ENCODE peak calls at places on chromosomes 1 and 21, in eight cellular contexts. One of them, this sample, is unnamed.
A peak's percentile ranks its signal among the peaks of the same experiment; 100 is the strongest.

GRCh38 chr1:20840731-20841130 is 53.6 kb upstream of the HP1BP3 start:
- DNase-seq in thoracic aorta: no peak
- DNase-seq in astrocyte: no peak
- DNase-seq in gastrocnemius medialis: no peak
- DNase-seq in heart left ventricle: no peak
- DNase-seq in endodermal cell: no peak
- DNase-seq in breast epithelium: no peak
- DNase-seq in pancreas: no peak
- DNase-seq in this sample: no peak

GRCh38 chr1:111204211-111204883 is 3.9 kb upstream of the DENND2D start:
- DNase-seq in breast epithelium: peak; percentile 41
- DNase-seq in gastrocnemius medialis: no peak
- DNase-seq in pancreas: peak; percentile 73
- DNase-seq in thoracic aorta: no peak
- DNase-seq in endodermal cell: no peak
- DNase-seq in heart left ventricle: peak; percentile 25
- DNase-seq in astrocyte: no peak
- DNase-seq in this sample: no peak

GRCh38 chr1:227944931-227945890 is 2.5 kb downstream of the WNT9A start:
- DNase-seq in breast epithelium: no peak
- DNase-seq in endodermal cell: peak; percentile 43
- DNase-seq in pancreas: peak; percentile 26
- DNase-seq in thoracic aorta: no peak
- DNase-seq in gastrocnemius medialis: peak; percentile 90
- DNase-seq in astrocyte: no peak
- DNase-seq in heart left ventricle: no peak
- DNase-seq in this sample: no peak

GRCh38 chr1:150514260-150514659 is 1.3 kb upstream of the FALEC start:
- DNase-seq in heart left ventricle: no peak
- DNase-seq in pancreas: no peak
- DNase-seq in astrocyte: no peak
- DNase-seq in thoracic aorta: no peak
- DNase-seq in endodermal cell: no peak
- DNase-seq in gastrocnemius medialis: no peak
- DNase-seq in breast epithelium: no peak
- DNase-seq in this sample: no peak

GRCh38 chr1:81349194-81349965 is 451.4 kb upstream of the ADGRL2 start:
- DNase-seq in thoracic aorta: no peak
- DNase-seq in heart left ventricle: no peak
- DNase-seq in endodermal cell: peak; percentile 56
- DNase-seq in pancreas: no peak
- DNase-seq in gastrocnemius medialis: no peak
- DNase-seq in astrocyte: no peak
- DNase-seq in breast epithelium: no peak
- DNase-seq in this sample: no peak

GRCh38 chr1:96159379-96159778 is 562.2 kb upstream of the PTBP2 start:
- DNase-seq in endodermal cell: no peak
- DNase-seq in astrocyte: no peak
- DNase-seq in gastrocnemius medialis: no peak
- DNase-seq in pancreas: no peak
- DNase-seq in thoracic aorta: no peak
- DNase-seq in breast epithelium: no peak
- DNase-seq in heart left ventricle: no peak
- DNase-seq in this sample: no peak

GRCh38 chr1:152036316-152037216 is at the start of gene S100A11:
- DNase-seq in astrocyte: peak; percentile 76
- DNase-seq in pancreas: peak; percentile 92
- DNase-seq in heart left ventricle: peak; percentile 92
- DNase-seq in gastrocnemius medialis: peak; percentile 68
- DNase-seq in thoracic aorta: peak; percentile 84
- DNase-seq in breast epithelium: peak; percentile 91
- DNase-seq in endodermal cell: peak; percentile 91
- DNase-seq in this sample: peak; percentile 82

GRCh38 chr21:25254491-25255174 is 352.6 kb downstream of the MRPL39 start:
- DNase-seq in gastrocnemius medialis: no peak
- DNase-seq in thoracic aorta: no peak
- DNase-seq in pancreas: no peak
- DNase-seq in heart left ventricle: no peak
- DNase-seq in breast epithelium: no peak
- DNase-seq in endodermal cell: no peak
- DNase-seq in astrocyte: no peak
- DNase-seq in this sample: no peak

GRCh38 chr1:171787686-171788480 is 6.4 kb downstream of the METTL13 start:
- DNase-seq in endodermal cell: no peak
- DNase-seq in gastrocnemius medialis: no peak
- DNase-seq in astrocyte: no peak
- DNase-seq in pancreas: no peak
- DNase-seq in thoracic aorta: no peak
- DNase-seq in breast epithelium: no peak
- DNase-seq in heart left ventricle: no peak
- DNase-seq in this sample: no peak

GRCh38 chr1:229984992-229985985 is 81.7 kb upstream of the GALNT2 start:
- DNase-seq in gastrocnemius medialis: no peak
- DNase-seq in endodermal cell: peak; percentile 18
- DNase-seq in pancreas: no peak
- DNase-seq in thoracic aorta: no peak
- DNase-seq in breast epithelium: no peak
- DNase-seq in heart left ventricle: no peak
- DNase-seq in astrocyte: no peak
- DNase-seq in this sample: no peak

GRCh38 chr1:64933296-64934070 is 32.9 kb downstream of the JAK1 start:
- DNase-seq in heart left ventricle: peak; percentile 38
- DNase-seq in gastrocnemius medialis: peak; percentile 66
- DNase-seq in breast epithelium: peak; percentile 31
- DNase-seq in astrocyte: peak; percentile 97
- DNase-seq in pancreas: no peak
- DNase-seq in thoracic aorta: peak; percentile 27
- DNase-seq in endodermal cell: no peak
- DNase-seq in this sample: peak; percentile 96

GRCh38 chr1:227546055-227546454 is 17.3 kb upstream of the ZNF678 start:
- DNase-seq in astrocyte: no peak
- DNase-seq in gastrocnemius medialis: no peak
- DNase-seq in endodermal cell: peak; percentile 36
- DNase-seq in pancreas: peak; percentile 32
- DNase-seq in breast epithelium: no peak
- DNase-seq in heart left ventricle: no peak
- DNase-seq in thoracic aorta: no peak
- DNase-seq in this sample: no peak

GRCh38 chr1:184882649-184883303 is 91.5 kb downstream of the NIBAN1 start:
- DNase-seq in endodermal cell: no peak
- DNase-seq in heart left ventricle: peak; percentile 44
- DNase-seq in pancreas: no peak
- DNase-seq in thoracic aorta: no peak
- DNase-seq in astrocyte: no peak
- DNase-seq in breast epithelium: peak; percentile 82
- DNase-seq in gastrocnemius medialis: no peak
- DNase-seq in this sample: peak; percentile 23

GRCh38 chr21:32611471-32611997 is 643 bp downstream of the CFAP298 start:
- DNase-seq in thoracic aorta: no peak
- DNase-seq in pancreas: no peak
- DNase-seq in breast epithelium: no peak
- DNase-seq in endodermal cell: peak; percentile 63
- DNase-seq in astrocyte: peak; percentile 10
- DNase-seq in heart left ventricle: no peak
- DNase-seq in gastrocnemius medialis: no peak
- DNase-seq in this sample: no peak

GRCh38 chr1:162632234-162632666 is at the start of gene DDR2:
- DNase-seq in endodermal cell: peak; percentile 50
- DNase-seq in astrocyte: peak; percentile 85
- DNase-seq in heart left ventricle: peak; percentile 52
- DNase-seq in pancreas: peak; percentile 23
- DNase-seq in gastrocnemius medialis: peak; percentile 72
- DNase-seq in thoracic aorta: peak; percentile 43
- DNase-seq in breast epithelium: peak; percentile 62
- DNase-seq in this sample: peak; percentile 99

GRCh38 chr1:235027076-235027861 is 101.4 kb downstream of the TOMM20 start:
- DNase-seq in gastrocnemius medialis: no peak
- DNase-seq in endodermal cell: no peak
- DNase-seq in pancreas: no peak
- DNase-seq in thoracic aorta: no peak
- DNase-seq in heart left ventricle: no peak
- DNase-seq in astrocyte: no peak
- DNase-seq in breast epithelium: no peak
- DNase-seq in this sample: no peak

GRCh38 chr1:68046423-68046822 is 4.0 kb downstream of the DIRAS3 start:
- DNase-seq in breast epithelium: no peak
- DNase-seq in gastrocnemius medialis: no peak
- DNase-seq in pancreas: no peak
- DNase-seq in endodermal cell: no peak
- DNase-seq in heart left ventricle: no peak
- DNase-seq in thoracic aorta: no peak
- DNase-seq in astrocyte: no peak
- DNase-seq in this sample: no peak

GRCh38 chr1:68045511-68046180 is 4.8 kb downstream of the DIRAS3 start:
- DNase-seq in breast epithelium: no peak
- DNase-seq in heart left ventricle: no peak
- DNase-seq in astrocyte: no peak
- DNase-seq in endodermal cell: no peak
- DNase-seq in thoracic aorta: no peak
- DNase-seq in pancreas: no peak
- DNase-seq in gastrocnemius medialis: no peak
- DNase-seq in this sample: no peak

GRCh38 chr1:68047659-68048026 is 2.8 kb downstream of the DIRAS3 start:
- DNase-seq in breast epithelium: no peak
- DNase-seq in astrocyte: no peak
- DNase-seq in thoracic aorta: no peak
- DNase-seq in heart left ventricle: no peak
- DNase-seq in gastrocnemius medialis: no peak
- DNase-seq in endodermal cell: no peak
- DNase-seq in pancreas: no peak
- DNase-seq in this sample: no peak

GRCh38 chr1:68046885-68047658 is 3.4 kb downstream of the DIRAS3 start:
- DNase-seq in thoracic aorta: no peak
- DNase-seq in gastrocnemius medialis: no peak
- DNase-seq in astrocyte: peak; percentile 2
- DNase-seq in heart left ventricle: no peak
- DNase-seq in endodermal cell: no peak
- DNase-seq in pancreas: no peak
- DNase-seq in breast epithelium: no peak
- DNase-seq in this sample: no peak

GRCh38 chr1:68043443-68044090 is 6.9 kb downstream of the DIRAS3 start:
- DNase-seq in thoracic aorta: no peak
- DNase-seq in endodermal cell: no peak
- DNase-seq in astrocyte: no peak
- DNase-seq in gastrocnemius medialis: no peak
- DNase-seq in pancreas: no peak
- DNase-seq in breast epithelium: no peak
- DNase-seq in heart left ventricle: no peak
- DNase-seq in this sample: no peak
- TF ChIP-seq CTCF in thoracic aorta: no peak
- TF ChIP-seq CTCF in endodermal cell: no peak
- TF ChIP-seq CTCF in astrocyte: no peak
- TF ChIP-seq CTCF in gastrocnemius medialis: no peak
- TF ChIP-seq CTCF in pancreas: no peak
- TF ChIP-seq CTCF in breast epithelium: no peak
- TF ChIP-seq CTCF in heart left ventricle: no peak
- TF ChIP-seq CTCF in this sample: no peak

GRCh38 chr1:168728452-168729404 is at the start of gene DPT:
- DNase-seq in heart left ventricle: peak; percentile 35
- DNase-seq in thoracic aorta: no peak
- DNase-seq in endodermal cell: no peak
- DNase-seq in astrocyte: peak; percentile 70
- DNase-seq in pancreas: no peak
- DNase-seq in gastrocnemius medialis: peak; percentile 41
- DNase-seq in breast epithelium: no peak
- DNase-seq in this sample: peak; percentile 75
- TF ChIP-seq CTCF in heart left ventricle: no peak
- TF ChIP-seq CTCF in thoracic aorta: no peak
- TF ChIP-seq CTCF in endodermal cell: no peak
- TF ChIP-seq CTCF in astrocyte: no peak
- TF ChIP-seq CTCF in pancreas: no peak
- TF ChIP-seq CTCF in gastrocnemius medialis: no peak
- TF ChIP-seq CTCF in breast epithelium: no peak
- TF ChIP-seq CTCF in this sample: no peak

GRCh38 chr1:8447616-8448150 is 129.8 kb downstream of the SLC45A1 start:
- DNase-seq in gastrocnemius medialis: no peak
- DNase-seq in thoracic aorta: no peak
- DNase-seq in heart left ventricle: no peak
- DNase-seq in astrocyte: no peak
- DNase-seq in breast epithelium: no peak
- DNase-seq in pancreas: no peak
- DNase-seq in endodermal cell: no peak
- DNase-seq in this sample: no peak

GRCh38 chr1:8441466-8441865 is 123.6 kb downstream of the SLC45A1 start:
- DNase-seq in heart left ventricle: no peak
- DNase-seq in breast epithelium: no peak
- DNase-seq in astrocyte: peak; percentile 27
- DNase-seq in endodermal cell: no peak
- DNase-seq in gastrocnemius medialis: no peak
- DNase-seq in pancreas: no peak
- DNase-seq in thoracic aorta: no peak
- DNase-seq in this sample: peak; percentile 68

GRCh38 chr1:8438449-8438848 is 120.5 kb downstream of the SLC45A1 start:
- DNase-seq in astrocyte: no peak
- DNase-seq in gastrocnemius medialis: no peak
- DNase-seq in heart left ventricle: no peak
- DNase-seq in thoracic aorta: no peak
- DNase-seq in breast epithelium: no peak
- DNase-seq in endodermal cell: no peak
- DNase-seq in pancreas: no peak
- DNase-seq in this sample: no peak

GRCh38 chr1:8439015-8439702 is 121.2 kb downstream of the SLC45A1 start:
- DNase-seq in gastrocnemius medialis: peak; percentile 68
- DNase-seq in breast epithelium: peak; percentile 62
- DNase-seq in endodermal cell: peak; percentile 88
- DNase-seq in thoracic aorta: peak; percentile 49
- DNase-seq in pancreas: peak; percentile 75
- DNase-seq in astrocyte: peak; percentile 81
- DNase-seq in heart left ventricle: peak; percentile 86
- DNase-seq in this sample: peak; percentile 87

GRCh38 chr1:8443558-8444194 is 125.8 kb downstream of the SLC45A1 start:
- DNase-seq in gastrocnemius medialis: no peak
- DNase-seq in breast epithelium: no peak
- DNase-seq in endodermal cell: peak; percentile 88
- DNase-seq in thoracic aorta: no peak
- DNase-seq in heart left ventricle: no peak
- DNase-seq in pancreas: no peak
- DNase-seq in astrocyte: no peak
- DNase-seq in this sample: peak; percentile 37
- TF ChIP-seq CTCF in gastrocnemius medialis: no peak
- TF ChIP-seq CTCF in breast epithelium: no peak
- TF ChIP-seq CTCF in endodermal cell: peak; percentile 70
- TF ChIP-seq CTCF in thoracic aorta: no peak
- TF ChIP-seq CTCF in heart left ventricle: no peak
- TF ChIP-seq CTCF in pancreas: no peak
- TF ChIP-seq CTCF in astrocyte: no peak
- TF ChIP-seq CTCF in this sample: peak; percentile 32

DNA sequence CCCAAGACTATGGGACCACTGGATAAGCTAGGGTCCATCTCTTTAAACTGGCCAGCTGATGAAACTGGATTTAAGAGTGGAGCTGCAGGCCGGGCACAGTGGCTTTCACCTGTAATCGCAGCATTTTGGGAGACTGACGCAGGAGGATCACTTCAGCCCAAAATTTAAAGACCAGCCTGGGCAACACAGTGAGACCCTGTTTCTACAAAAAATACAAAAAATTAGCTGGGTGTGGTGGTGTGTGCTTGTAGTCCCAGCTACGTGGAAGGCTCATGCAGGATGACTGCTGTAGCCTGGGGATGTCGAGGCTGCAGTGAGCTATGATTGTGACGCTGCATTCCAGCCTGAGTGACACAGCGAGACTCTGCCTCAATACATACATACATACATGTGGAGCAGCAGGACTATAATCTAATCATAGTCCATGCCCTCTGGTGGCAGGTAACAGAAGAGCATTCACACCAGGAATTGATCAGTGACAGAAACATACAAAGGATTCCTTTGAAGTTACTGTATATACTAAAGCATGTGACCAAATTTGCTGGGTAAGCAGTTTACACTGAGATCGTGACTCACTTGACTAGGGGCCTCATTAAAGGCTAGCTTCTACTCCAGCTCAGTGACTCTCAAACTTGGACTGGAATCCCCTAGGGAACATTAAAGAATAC is 101.5 kb upstream of the SLFNL1 start:
- DNase-seq in endodermal cell: peak; percentile 52
- DNase-seq in astrocyte: peak; percentile 81
- DNase-seq in breast epithelium: no peak
- DNase-seq in gastrocnemius medialis: no peak
- DNase-seq in pancreas: no peak
- DNase-seq in heart left ventricle: no peak
- DNase-seq in thoracic aorta: no peak
- DNase-seq in this sample: peak; percentile 92
- TF ChIP-seq CTCF in endodermal cell: peak; percentile 76
- TF ChIP-seq CTCF in astrocyte: peak; percentile 56
- TF ChIP-seq CTCF in breast epithelium: no peak
- TF ChIP-seq CTCF in gastrocnemius medialis: peak; percentile 33
- TF ChIP-seq CTCF in pancreas: peak; percentile 44
- TF ChIP-seq CTCF in heart left ventricle: peak; percentile 29
- TF ChIP-seq CTCF in thoracic aorta: peak; percentile 39
- TF ChIP-seq CTCF in this sample: peak; percentile 77

This sample was measured in fibroblast of lung.